ENCODE peak calls at places on chromosomes 5 and 9, in ten cellular contexts. N is stomach, V is A549, P is IMR-90, O is tibial nerve, X is Peyer's patch, W is breast epithelium, T is H1, L is body of pancreas, K is ovary. Z is an unnamed sample.

GRCh38 chr9:127918201-127919107 is 1.6 kb upstream of the ST6GALNAC4 start:
- DNase-seq in T (no peak), X (no peak), L (no peak), N (no peak), K (no peak), O (no peak), P (no peak), V (peak; percentile 48), W (no peak), Z (no peak)

GRCh38 chr5:115532517-115532916 is 12.1 kb downstream of the FEM1C start:
- DNase-seq in O (no peak), V (no peak), K (no peak), W (no peak), T (no peak), X (no peak), L (no peak), N (no peak), P (peak; percentile 46), Z (no peak)

GRCh38 chr5:73278693-73279092 is 105.7 kb downstream of the TMEM174 start:
- DNase-seq in X (no peak), P (no peak), O (no peak), V (no peak), W (peak; percentile 69), K (no peak), L (peak; percentile 53), N (no peak), T (no peak), Z (no peak)

GRCh38 chr5:173410459-173411233 is 82.4 kb upstream of the STC2 start:
- DNase-seq in O (no peak), L (no peak), W (no peak), P (no peak), T (no peak), X (no peak), K (no peak), N (no peak), V (no peak), Z (no peak)

GRCh38 chr9:113508111-113508749 is 44.7 kb downstream of the RGS3 start:
- DNase-seq in L (peak; percentile 40), O (no peak), K (no peak), T (peak; percentile 83), X (no peak), W (no peak), P (no peak), N (peak; percentile 51), V (peak; percentile 64), Z (no peak)

GRCh38 chr5:107826311-107827000 is 155.7 kb upstream of the EFNA5 start:
- DNase-seq in P (no peak), W (no peak), N (no peak), X (no peak), T (no peak), K (no peak), V (no peak), O (no peak), L (no peak), Z (no peak)

GRCh38 chr9:86749530-86750275 is 197.6 kb downstream of the GAS1 start:
- DNase-seq in T (no peak), L (no peak), P (peak; percentile 94), K (no peak), W (no peak), N (no peak), O (no peak), X (no peak), V (no peak), Z (no peak)

GRCh38 chr5:90909091-90909503 is 350.5 kb downstream of the ADGRV1 start:
- DNase-seq in V (no peak), N (no peak), W (no peak), L (no peak), X (no peak), O (no peak), P (peak; percentile 39), K (no peak), T (no peak), Z (no peak)

GRCh38 chr9:127187231-127187956 is 65.0 kb upstream of the ANGPTL2 start:
- DNase-seq in T (no peak), L (no peak), W (no peak), X (peak; percentile 19), V (peak; percentile 55), K (peak; percentile 73), P (peak; percentile 99), N (peak; percentile 60), O (peak; percentile 68), Z (no peak)

GRCh38 chr9:37602817-37603216 is 10.4 kb upstream of the TOMM5 start:
- DNase-seq in W (peak; percentile 83), X (no peak), V (peak; percentile 16), L (peak; percentile 88), O (no peak), P (no peak), T (no peak), N (peak; percentile 86), K (no peak), Z (no peak)

DNA sequence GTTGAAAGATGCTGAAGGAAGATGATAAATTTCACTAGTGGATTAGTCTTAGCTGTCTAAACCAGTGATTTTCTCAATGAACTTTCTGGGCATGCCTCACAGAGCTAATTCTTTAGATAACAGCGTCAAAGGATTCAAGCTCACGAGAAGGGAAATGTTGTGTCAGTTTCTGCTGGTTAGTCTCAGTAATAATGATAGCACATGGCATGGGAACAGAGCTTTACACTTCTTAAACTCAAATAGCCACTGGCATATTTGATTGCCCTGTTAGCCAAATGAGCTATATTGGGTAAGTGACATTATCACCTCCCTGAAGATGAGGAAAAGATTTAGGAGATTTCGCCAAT is 139.3 kb upstream of the NR3C1 start:
- DNase-seq in O (no peak), X (no peak), L (no peak), N (no peak), W (no peak), P (no peak), K (no peak), V (no peak), T (no peak), Z (no peak)
- H3K27ac ChIP-seq in O (no peak overlapping the region), X (no peak overlapping the region), L (no peak overlapping the region), N (no peak overlapping the region), W (no peak overlapping the region), P (peak overlapping the region; percentile 3), K (no peak overlapping the region), V (peak overlapping the region; percentile 84), T (no peak overlapping the region), Z (no peak overlapping the region)

DNA sequence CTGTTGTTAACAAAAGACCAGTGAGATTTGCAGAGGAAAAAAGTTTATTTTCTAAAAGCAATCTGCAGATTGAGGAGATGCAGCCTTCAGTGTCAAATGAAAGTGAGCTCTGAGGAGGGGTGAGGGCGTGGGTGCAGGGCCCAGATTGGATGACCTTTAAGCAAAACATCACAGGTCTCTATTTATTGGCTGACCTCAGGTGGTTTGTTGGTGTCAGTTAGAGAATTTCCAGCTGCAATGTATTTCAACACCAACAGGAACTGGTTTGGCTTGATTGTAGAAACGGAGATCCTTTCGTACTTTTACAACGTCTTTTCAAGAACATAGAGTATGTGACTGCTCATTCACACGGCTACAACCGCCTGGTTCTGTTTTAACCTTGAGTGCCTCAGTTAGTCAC is 1069.1 kb downstream of the EFNA5 start:
- DNase-seq in V (no peak), K (no peak), L (no peak), T (no peak), N (no peak), O (no peak), X (no peak), W (no peak), P (no peak), Z (no peak)
- TF ChIP-seq POLR2A in V (no peak), K (no peak), L (no peak), T (no peak), N (no peak), O (no peak), X (no peak), W (no peak), P (no peak), Z (no peak)

GRCh38 chr9:105251733-105252404 is 7.4 kb downstream of the SLC44A1 start:
- DNase-seq in N (no peak), K (no peak), T (no peak), W (no peak), O (no peak), P (no peak), L (no peak), X (no peak), V (no peak), Z (no peak)

GRCh38 chr9:105251133-105251532 is 6.7 kb downstream of the SLC44A1 start:
- DNase-seq in L (no peak), V (no peak), T (no peak), X (no peak), N (no peak), P (no peak), K (no peak), W (no peak), O (no peak), Z (no peak)

GRCh38 chr9:105248691-105249090 is 4.2 kb downstream of the SLC44A1 start:
- DNase-seq in T (no peak), K (no peak), L (no peak), O (no peak), V (no peak), X (no peak), N (no peak), W (no peak), P (no peak), Z (no peak)

GRCh38 chr9:105254226-105254625 is 9.8 kb downstream of the SLC44A1 start:
- DNase-seq in N (peak; percentile 42), V (no peak), W (no peak), K (no peak), X (no peak), O (no peak), L (no peak), T (no peak), P (no peak), Z (no peak)

DNA sequence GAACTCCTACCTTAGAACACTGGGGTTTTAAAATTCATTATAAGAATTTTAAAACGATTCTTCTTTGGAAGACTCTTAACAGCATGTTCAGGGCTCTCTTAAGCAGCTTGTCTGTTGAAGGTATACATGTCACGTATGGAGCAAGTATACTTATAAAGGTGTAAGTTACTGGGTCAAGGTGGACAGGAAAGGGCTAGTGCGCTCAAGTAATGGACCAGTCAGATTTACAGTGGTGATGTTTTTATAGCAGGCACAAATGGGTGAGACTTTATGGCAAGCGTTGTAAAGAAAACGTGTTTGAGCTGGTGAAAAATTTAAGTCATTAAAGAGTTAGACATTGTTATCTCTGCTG is 7.9 kb downstream of the SLC44A1 start:
- DNase-seq in P (no peak), X (no peak), N (no peak), W (no peak), L (no peak), O (no peak), T (no peak), K (no peak), V (no peak), Z (no peak)
- H3K4me3 ChIP-seq in P (no peak overlapping the region), X (no peak overlapping the region), N (no peak overlapping the region), W (no peak overlapping the region), L (no peak overlapping the region), O (no peak overlapping the region), T (no peak overlapping the region), K (no peak overlapping the region), V (no peak overlapping the region), Z (no peak overlapping the region)

DNA sequence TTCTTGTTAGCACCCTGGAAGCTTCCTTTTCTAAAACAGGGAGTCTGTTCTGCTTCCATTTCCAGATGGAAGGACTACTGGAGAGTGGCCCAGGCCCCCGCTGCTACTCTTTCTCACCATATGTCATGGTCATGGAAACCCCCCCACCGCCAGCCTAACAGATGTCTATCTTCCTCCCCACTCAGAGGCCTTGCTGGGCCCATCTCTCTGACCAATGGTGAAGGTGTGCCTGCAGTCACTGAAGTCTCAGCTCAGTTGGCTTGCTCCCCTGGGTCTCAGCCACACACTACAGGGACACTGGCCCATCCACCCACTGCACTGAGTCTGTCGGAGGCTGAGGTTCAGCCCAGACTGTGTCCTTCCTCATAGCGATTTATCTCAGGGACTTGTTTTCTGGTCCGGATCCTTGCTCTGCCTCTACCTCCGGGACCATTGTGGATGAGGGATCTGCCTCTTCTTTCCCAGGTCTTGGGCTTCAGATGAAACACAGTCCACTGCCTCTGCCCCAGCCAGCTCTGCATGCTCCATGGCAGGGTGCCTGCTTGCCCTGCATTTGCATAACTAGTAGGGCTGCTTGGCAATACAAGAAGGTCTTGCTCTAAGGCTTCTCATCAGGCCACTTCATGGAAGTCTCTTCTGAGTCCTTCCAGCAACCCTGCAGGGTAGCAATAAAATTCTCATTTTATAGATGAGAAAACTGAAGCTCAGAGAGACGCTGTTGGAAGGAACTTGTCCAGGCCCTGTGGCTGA is 30.9 kb downstream of the GALNT12 start:
- DNase-seq in T (no peak), O (no peak), X (no peak), W (no peak), V (no peak), L (no peak), P (no peak), K (no peak), N (no peak), Z (no peak)
- H3K27ac ChIP-seq in T (no peak overlapping the region), O (no peak overlapping the region), X (no peak overlapping the region), W (no peak overlapping the region), V (no peak overlapping the region), L (no peak overlapping the region), P (no peak overlapping the region), K (no peak overlapping the region), N (no peak overlapping the region), Z (no peak overlapping the region)

Z was measured in esophagus squamous epithelium.